ENCODE peak calls at places on chromosomes 1 and 21, in four cellular contexts. S is A549, N is GM12878, V is HepG2. A is an unnamed sample.

GRCh38 chr1:226487921-226488320 is 60.6 kb upstream of the STUM start:
- DNase-seq in S (no peak), N (no peak), V (no peak), A (no peak)

GRCh38 chr1:10865518-10866313 is 69.3 kb upstream of the CASZ1 start:
- DNase-seq in S (no peak), N (no peak), V (no peak), A (no peak)

GRCh38 chr1:65067491-65068201 is 80.4 kb upstream of the AK4 start:
- DNase-seq in S (peak), N (no peak), V (peak), A (peak)

GRCh38 chr1:52238887-52239707 is 97.2 kb downstream of the ZFYVE9 start:
- DNase-seq in S (no peak), N (no peak), V (no peak), A (no peak)

GRCh38 chr1:29096255-29096896 is 27.3 kb downstream of the TMEM200B start:
- DNase-seq in S (no peak), N (no peak), V (no peak), A (no peak)

GRCh38 chr1:23791434-23792047 is 596 bp downstream of the LYPLA2 start:
- DNase-seq in S (no peak), N (no peak), V (no peak), A (peak)

GRCh38 chr21:21851205-21851604 is 853.0 kb downstream of the NCAM2 start:
- DNase-seq in S (no peak), N (no peak), V (no peak), A (no peak)

GRCh38 chr1:240582953-240583352 is 29.0 kb downstream of the GREM2 start:
- DNase-seq in S (no peak), N (no peak), V (no peak), A (no peak)

GRCh38 chr1:11391891-11392290 is 87.1 kb upstream of the DISP3 start:
- DNase-seq in S (no peak), N (no peak), V (no peak), A (no peak)

GRCh38 chr1:147225193-147225730 is at the start of gene FMO5:
- DNase-seq in S (peak), N (no peak), V (no peak), A (peak)

GRCh38 chr1:103525114-103525606 is 339 bp upstream of the RNPC3 start:
- DNase-seq in S (peak), N (no peak), V (peak), A (peak)

GRCh38 chr1:9696793-9697192 is 45.3 kb downstream of the PIK3CD start:
- DNase-seq in S (no peak), N (no peak), V (no peak), A (no peak)

GRCh38 chr1:241331328-241331693 is 25.7 kb downstream of the RGS7 start:
- DNase-seq in S (no peak), N (no peak), V (no peak), A (no peak)

GRCh38 chr21:25568230-25568629 is 39.1 kb downstream of the MRPL39 start:
- DNase-seq in S (no peak), N (no peak), V (no peak), A (no peak)

DNA sequence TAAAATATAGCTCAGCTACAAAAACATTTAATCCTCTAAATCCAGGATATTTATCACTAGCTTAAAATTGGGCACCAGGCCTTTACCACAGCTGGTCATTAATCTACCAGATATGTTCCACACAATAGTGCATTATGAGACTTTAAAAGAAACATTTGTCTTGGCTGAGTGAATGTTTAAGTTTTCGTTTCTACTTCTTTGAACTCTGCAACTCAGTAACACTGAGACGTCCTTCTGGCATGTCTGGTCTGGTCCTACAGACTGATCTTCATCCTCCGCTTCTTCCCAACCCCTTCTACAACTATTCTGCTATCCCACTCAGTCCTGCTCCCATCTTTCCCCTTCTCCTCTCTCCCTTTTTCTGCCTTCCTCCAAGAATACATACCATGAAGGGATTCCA is 296.2 kb downstream of the NEGR1 start:
- DNase-seq in S (no peak), N (no peak), V (no peak), A (no peak)
- TF ChIP-seq SMC3 in S (no peak), N (no peak), V (no peak), A (no peak)

DNA sequence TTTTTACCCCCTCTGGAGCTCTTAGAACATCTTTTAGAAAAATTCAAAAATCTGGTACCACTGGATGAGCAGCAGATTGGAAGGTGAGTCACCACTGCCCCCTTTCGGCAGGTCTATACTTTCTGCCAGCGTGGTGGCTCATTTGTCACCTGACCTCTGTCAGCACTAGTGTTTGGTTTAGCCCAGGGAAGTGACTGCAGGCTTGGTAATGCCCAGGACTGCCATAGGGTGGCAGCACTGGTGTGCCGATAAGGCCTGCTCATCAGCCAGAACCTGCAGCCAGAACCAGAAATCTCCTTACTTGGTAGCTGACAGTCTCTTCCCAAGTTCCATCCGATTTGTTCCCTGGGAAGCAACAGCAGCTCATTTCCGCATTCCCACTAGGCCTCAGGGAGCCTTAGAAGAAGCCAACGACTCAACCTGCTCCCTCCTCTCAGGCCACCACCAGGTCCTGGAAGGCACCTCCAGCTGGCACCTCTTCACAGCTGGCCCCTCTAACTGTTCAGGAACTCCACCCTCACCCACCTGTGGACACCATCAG is 6.8 kb downstream of the SMIM12 start:
- DNase-seq in S (peak), N (peak), V (peak), A (peak)
- TF ChIP-seq MYC in S (no peak), N (no peak), V (no peak), A (peak)

GRCh38 chr1:96721382-96722160 is at the start of gene PTBP2:
- DNase-seq in S (peak), N (peak), V (peak), A (peak)

GRCh38 chr1:96721053-96721381 is 567 bp upstream of the PTBP2 start:
- DNase-seq in S (no peak), N (no peak), V (no peak), A (no peak)

GRCh38 chr1:96723372-96723771 is 1.8 kb downstream of the PTBP2 start:
- DNase-seq in S (no peak), N (no peak), V (no peak), A (no peak)

GRCh38 chr1:96727860-96728259 is 6.3 kb downstream of the PTBP2 start:
- DNase-seq in S (no peak), N (no peak), V (peak), A (no peak)

GRCh38 chr1:96722161-96722908 is 751 bp downstream of the PTBP2 start:
- DNase-seq in S (peak), N (no peak), V (peak), A (peak)
- TF ChIP-seq SMC3 in S (no peak), N (no peak), V (no peak), A (no peak)

DNA sequence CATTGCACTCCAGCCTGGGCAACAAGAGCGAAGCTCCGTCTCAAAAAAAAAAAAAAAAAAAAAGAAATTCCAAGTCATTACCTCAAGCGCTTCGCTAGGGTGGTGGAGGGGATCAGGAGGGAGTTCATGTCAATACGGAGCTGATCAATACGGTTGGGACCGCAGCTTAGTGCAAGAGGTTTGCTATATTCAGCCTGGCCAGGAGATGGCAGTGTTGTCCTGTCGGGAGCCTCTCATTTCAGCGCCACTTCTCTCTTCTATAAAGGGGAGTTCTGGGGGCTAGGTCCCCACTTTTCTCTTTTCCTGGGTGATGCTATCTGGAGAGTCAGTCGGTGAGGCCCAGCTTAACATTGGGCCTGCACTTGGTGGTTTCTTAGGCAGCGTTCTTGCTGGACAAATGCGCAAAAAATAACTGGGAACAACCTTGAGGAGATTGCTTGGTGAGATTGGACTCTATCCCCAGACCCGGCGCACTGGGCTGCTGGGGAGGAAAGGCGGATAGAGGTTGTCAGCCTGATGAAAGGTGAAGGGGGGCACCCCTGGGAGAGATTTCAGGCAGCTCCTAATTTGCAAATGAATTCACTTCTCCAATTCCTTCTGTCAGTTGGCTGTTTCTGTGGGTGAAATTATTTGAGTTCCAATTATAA is 40.4 kb downstream of the KIAA0040 start:
- DNase-seq in S (peak), N (no peak), V (peak), A (peak)
- TF ChIP-seq MYC in S (no peak), N (no peak), V (no peak), A (no peak)

DNA sequence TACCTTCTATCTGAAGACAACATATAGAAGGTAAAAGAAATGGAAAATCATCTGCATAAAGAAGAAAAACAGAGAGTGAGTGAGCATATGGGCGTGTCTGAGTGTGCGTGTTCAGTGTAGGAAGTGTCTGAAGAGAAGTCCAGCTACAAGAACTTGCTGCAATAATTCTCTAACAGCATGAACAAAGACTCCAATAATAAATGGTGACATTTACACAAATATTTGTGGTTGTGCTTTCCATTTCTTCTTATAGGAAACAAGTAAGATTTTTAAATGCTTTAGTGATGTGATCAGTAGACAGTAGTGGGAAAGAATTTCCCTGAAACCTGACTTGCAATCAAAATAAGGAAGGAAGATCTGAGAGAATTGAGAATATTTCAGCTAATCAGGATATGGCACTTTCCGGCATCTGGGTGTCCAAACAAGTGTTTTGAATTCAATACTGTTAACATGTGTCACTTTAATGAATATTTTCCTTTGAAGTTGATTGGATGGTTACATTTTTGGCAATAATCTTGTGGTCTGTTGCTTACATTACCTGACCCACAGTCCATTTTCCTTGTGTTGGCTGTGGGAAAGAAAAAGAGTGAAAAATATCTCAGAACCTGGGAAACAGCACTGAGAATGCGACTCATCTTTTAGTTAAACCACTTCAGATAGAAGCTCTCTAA is 154.0 kb downstream of the TGFB2 start:
- DNase-seq in S (no peak), N (no peak), V (no peak), A (no peak)
- TF ChIP-seq SMC3 in S (no peak), N (no peak), V (no peak), A (no peak)

GRCh38 chr21:26836546-26836945 is 8.7 kb downstream of the ADAMTS1 start:
- DNase-seq in S (no peak), N (no peak), V (no peak), A (no peak)

GRCh38 chr21:26833460-26833939 is 11.7 kb downstream of the ADAMTS1 start:
- DNase-seq in S (no peak), N (no peak), V (no peak), A (no peak)

GRCh38 chr21:26834181-26834945 is 10.8 kb downstream of the ADAMTS1 start:
- DNase-seq in S (no peak), N (no peak), V (no peak), A (no peak)

GRCh38 chr21:26835714-26836265 is 9.4 kb downstream of the ADAMTS1 start:
- DNase-seq in S (no peak), N (no peak), V (no peak), A (no peak)

GRCh38 chr21:26835027-26835713 is 10.0 kb downstream of the ADAMTS1 start:
- DNase-seq in S (no peak), N (no peak), V (no peak), A (no peak)
- TF ChIP-seq MYC in S (no peak), N (no peak), V (no peak), A (no peak)

DNA sequence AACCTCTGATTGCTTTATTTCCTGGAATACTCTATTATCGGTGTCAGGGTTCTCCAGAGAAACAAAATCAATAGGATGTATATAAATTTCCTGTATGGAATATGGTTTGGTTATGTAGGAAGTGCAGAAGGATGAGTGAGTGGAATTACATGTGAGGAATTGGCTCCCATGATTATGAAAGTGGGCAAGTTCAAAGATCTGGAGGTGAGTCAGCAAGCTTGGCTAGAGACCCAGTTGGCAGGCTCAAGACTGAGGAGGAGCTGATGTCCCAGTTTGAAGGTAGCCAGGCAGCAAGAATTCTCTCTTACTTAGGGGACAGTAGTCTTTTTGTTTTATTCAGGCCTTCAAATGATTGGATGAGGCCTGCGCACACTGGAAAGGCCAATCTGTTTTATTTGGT is 57.5 kb downstream of the MAP3K7CL start:
- DNase-seq in S (no peak), N (no peak), V (peak), A (no peak)
- TF ChIP-seq SMC3 in S (peak), N (no peak), V (no peak), A (no peak)

GRCh38 chr1:114832057-114832456 is 22.6 kb upstream of the SYCP1 start:
- DNase-seq in S (no peak), N (no peak), V (no peak), A (no peak)

GRCh38 chr1:114828251-114828650 is 26.4 kb upstream of the SYCP1 start:
- DNase-seq in S (no peak), N (no peak), V (no peak), A (no peak)

GRCh38 chr1:114833421-114833820 is 21.2 kb upstream of the SYCP1 start:
- DNase-seq in S (no peak), N (no peak), V (no peak), A (no peak)
- TF ChIP-seq MYC in S (no peak), N (no peak), V (no peak), A (no peak)

GRCh38 chr1:177274687-177275211 is 104.0 kb downstream of the BRINP2 start:
- DNase-seq in S (no peak), N (no peak), V (no peak), A (no peak)
- TF ChIP-seq SMC3 in S (no peak), N (no peak), V (no peak), A (no peak)

A was measured in K562.